ENCODE peak calls at places on chromosome 7, in five cellular contexts. V is AG09309, Z is foreskin fibroblast, A is GM06990, D is fibroblast of mammary gland. J is an unnamed sample.

GRCh38 chr7:128387663-128388485 is 21.9 kb downstream of the IMPDH1 start:
- DNase-seq in D (peak; percentile 79), Z (peak; percentile 83), V (no peak), A (no peak), J (peak; percentile 51)

GRCh38 chr7:134750083-134751062 is 29.1 kb upstream of the CALD1 start:
- DNase-seq in D (peak; percentile 66), A (no peak), V (no peak), Z (peak; percentile 53), J (no peak)

GRCh38 chr7:141641876-141642275 is 60.1 kb downstream of the DENND11 start:
- DNase-seq in A (no peak), Z (no peak), D (no peak), V (no peak), J (no peak)

GRCh38 chr7:127884066-127884559 is 147.1 kb downstream of the LRRC4 start:
- DNase-seq in A (no peak), Z (no peak), D (no peak), V (no peak), J (no peak)

GRCh38 chr7:91657386-91658120 is 222.9 kb downstream of the MTERF1 start:
- DNase-seq in Z (peak; percentile 91), V (peak; percentile 89), A (no peak), D (peak; percentile 91), J (peak; percentile 68)

GRCh38 chr7:137343483-137343841 is at the start of gene PTN:
- DNase-seq in Z (peak; percentile 80), A (no peak), V (no peak), D (peak; percentile 57), J (no peak)

GRCh38 chr7:108660465-108660864 is 90.8 kb downstream of the DNAJB9 start:
- DNase-seq in Z (peak; percentile 34), V (no peak), A (no peak), D (no peak), J (no peak)

GRCh38 chr7:81852701-81853100 is 82.9 kb upstream of the HGF start:
- DNase-seq in A (no peak), Z (no peak), D (no peak), V (no peak), J (no peak)

GRCh38 chr7:129741743-129742213 is 130.3 kb downstream of the NRF1 start:
- DNase-seq in V (no peak), Z (peak; percentile 8), D (no peak), A (no peak), J (no peak)

GRCh38 chr7:135800560-135800959 is 51.9 kb upstream of the FAM180A start:
- DNase-seq in Z (no peak), V (no peak), A (no peak), D (no peak), J (no peak)

GRCh38 chr7:115211171-115211570 is 289.3 kb downstream of the MDFIC start:
- DNase-seq in Z (no peak), A (no peak), V (no peak), D (no peak), J (no peak)

GRCh38 chr7:42694894-42695553 is 216.8 kb downstream of the C7orf25 start:
- DNase-seq in A (no peak), V (peak; percentile 18), Z (peak; percentile 41), D (peak; percentile 32), J (no peak)

GRCh38 chr7:69714886-69715571 is 116.8 kb downstream of the AUTS2 start:
- DNase-seq in D (no peak), A (no peak), V (no peak), Z (no peak), J (no peak)

GRCh38 chr7:117012284-117013174 is 59.2 kb downstream of the ST7 start:
- DNase-seq in Z (peak; percentile 60), A (peak; percentile 40), V (no peak), D (peak; percentile 59), J (peak; percentile 30)

GRCh38 chr7:6011541-6011940 is 2.5 kb downstream of the AIMP2 start:
- DNase-seq in V (no peak), D (no peak), Z (no peak), A (no peak), J (no peak)

GRCh38 chr7:6012355-6013104 is 3.5 kb downstream of the AIMP2 start:
- DNase-seq in D (peak; percentile 40), V (no peak), Z (no peak), A (no peak), J (peak; percentile 22)

DNA sequence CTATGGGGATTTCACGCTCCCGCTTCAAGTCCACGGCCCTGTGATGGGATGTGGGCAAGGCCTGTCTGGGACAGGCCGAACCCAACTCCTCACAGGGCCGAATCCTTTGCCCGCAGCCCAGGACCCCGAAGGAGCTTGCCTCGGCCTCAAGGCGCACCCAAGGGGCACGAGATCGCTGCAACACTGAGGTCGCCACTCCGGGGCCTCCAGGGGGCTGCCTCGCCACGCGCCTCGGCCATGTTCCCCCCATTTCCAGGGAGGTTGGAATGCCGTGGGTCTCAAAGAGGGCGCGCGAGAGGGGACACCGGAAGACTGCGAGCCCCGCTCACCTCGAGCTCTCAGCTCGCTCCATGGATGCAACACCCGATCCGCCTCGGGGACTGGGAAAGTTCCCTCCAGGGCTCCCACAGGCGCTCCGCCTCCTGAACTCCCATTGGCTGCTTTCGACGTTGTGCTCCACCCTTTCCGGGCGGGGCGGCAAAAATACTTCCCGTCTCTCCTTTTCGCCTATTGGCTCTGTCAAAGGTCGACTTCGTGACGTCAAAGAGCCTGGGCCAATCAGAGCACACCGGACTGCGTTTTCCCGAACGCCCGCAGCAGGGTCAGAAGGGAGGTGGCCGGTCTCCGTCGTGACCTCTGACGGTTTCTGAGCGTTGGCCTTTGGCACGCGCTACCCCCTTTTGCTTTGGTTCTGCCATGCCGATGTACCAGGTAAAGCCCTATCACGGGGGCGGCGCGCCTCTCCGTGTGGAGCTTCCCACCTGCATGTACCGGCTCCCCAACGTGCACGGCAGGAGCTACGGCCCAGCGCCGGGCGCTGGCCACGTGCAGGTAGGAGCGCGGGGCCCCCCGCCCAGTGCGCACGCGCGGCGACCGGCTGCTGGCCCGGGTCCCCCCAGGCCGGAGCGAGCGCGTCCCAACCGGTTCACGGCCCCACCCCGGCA is at the start of the genes AIMP2 and PMS2:
- DNase-seq in Z (peak; percentile 99), A (peak; percentile 93), V (peak; percentile 90), D (peak; percentile 98), J (peak; percentile 99)
- TF ChIP-seq CTCF in Z (no peak), A (peak; percentile 45), V (no peak), D (no peak), J (peak; percentile 21)

DNA sequence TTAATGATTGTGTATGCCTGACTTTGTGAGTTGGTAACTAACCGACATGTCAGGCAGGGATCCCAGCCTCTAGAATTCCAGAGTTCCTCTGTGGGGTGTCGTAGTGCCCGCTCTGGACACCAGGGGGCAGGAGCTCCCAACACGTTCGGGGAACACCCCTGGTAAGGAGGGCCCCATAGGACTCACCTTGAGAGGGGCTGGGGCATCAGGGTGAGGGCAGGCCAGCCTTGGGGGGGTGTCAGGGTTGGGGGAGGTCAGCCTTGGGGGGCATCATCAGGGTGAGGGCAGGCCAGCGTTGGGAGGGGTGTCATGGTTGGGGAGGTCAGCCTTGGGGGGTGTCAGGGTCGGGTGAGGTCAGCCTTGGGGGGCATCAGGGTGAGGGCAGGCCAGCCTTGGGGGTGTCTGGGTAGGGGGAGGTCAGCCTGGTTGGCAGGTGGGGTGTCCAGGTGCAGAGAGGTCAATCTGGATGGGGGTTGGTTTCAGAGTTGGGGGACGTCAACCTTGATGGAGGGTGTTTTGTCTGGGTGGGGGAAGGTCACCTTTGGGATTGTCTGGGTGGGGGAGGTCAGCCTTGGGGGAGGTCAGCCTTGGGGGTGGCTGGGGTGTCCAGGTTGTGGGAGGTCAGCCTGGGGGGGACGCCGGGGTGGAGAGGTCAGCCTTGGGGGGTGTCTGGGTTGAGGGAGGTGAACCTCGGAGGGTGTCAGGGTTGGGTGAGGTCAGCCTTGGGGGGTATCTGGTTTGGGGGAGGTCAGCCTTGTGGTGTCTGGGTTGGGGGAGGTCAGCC is 45.6 kb upstream of the SUN1 start:
- DNase-seq in A (peak; percentile 48), Z (peak; percentile 79), V (no peak), D (peak; percentile 60), J (peak; percentile 10)
- TF ChIP-seq CTCF in A (peak; percentile 91), Z (peak; percentile 97), V (peak; percentile 94), D (peak; percentile 81), J (peak; percentile 86)

GRCh38 chr7:130875265-130875741 is 141.3 kb upstream of the KLF14 start:
- DNase-seq in A (no peak), D (peak; percentile 49), V (no peak), Z (peak; percentile 66), J (no peak)

GRCh38 chr7:130869918-130870317 is 135.9 kb upstream of the KLF14 start:
- DNase-seq in D (no peak), V (no peak), Z (peak; percentile 43), A (no peak), J (no peak)

GRCh38 chr7:130874071-130874915 is 140.3 kb upstream of the KLF14 start:
- DNase-seq in D (peak; percentile 32), Z (peak; percentile 58), V (no peak), A (no peak), J (no peak)

GRCh38 chr7:130872341-130872740 is 138.3 kb upstream of the KLF14 start:
- DNase-seq in D (peak; percentile 34), V (no peak), A (no peak), Z (peak; percentile 57), J (no peak)

DNA sequence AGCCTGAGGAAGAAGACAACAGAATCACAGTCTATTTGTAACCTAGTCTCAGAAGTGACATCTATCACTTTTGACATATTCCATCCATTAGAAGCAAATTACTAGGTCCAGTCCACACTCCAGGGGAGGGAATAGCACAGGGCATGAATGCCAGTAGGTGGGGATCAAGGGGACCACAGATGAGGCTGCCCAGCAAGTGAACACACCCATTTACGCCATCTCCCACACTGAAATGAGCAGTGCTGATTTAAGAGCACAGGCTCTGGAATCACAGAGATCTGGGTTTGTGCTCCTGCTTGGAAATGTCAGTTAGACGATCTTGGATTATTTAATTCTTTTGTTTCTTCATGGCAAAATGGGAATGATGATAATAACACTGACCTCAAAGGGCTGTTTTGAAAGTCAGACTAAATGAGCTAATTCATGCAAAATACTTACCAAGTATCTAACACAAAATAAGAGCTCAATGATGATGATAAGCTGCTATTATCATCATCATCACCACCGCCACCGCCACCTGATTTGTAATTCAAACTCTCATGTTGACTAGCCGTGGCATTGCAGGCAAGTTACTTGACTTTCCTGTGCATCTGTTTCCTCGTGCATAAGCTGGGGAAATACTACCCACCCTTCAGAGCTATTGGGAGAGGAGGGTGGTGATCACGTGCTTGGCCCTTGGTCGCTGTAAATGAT is 138.9 kb upstream of the KLF14 start:
- DNase-seq in D (peak; percentile 45), V (no peak), A (no peak), Z (peak; percentile 74), J (no peak)
- TF ChIP-seq CTCF in D (no peak), V (no peak), A (no peak), Z (no peak), J (no peak)

GRCh38 chr7:32045228-32045627 is 25.0 kb downstream of the PDE1C start:
- DNase-seq in Z (no peak), D (no peak), A (no peak), V (no peak), J (no peak)

GRCh38 chr7:32044739-32045138 is 25.5 kb downstream of the PDE1C start:
- DNase-seq in Z (no peak), V (no peak), D (no peak), A (no peak), J (no peak)

GRCh38 chr7:32039000-32039756 is 31.0 kb downstream of the PDE1C start:
- DNase-seq in D (no peak), A (no peak), Z (no peak), V (no peak), J (no peak)

GRCh38 chr7:32043688-32044087 is 26.5 kb downstream of the PDE1C start:
- DNase-seq in D (peak; percentile 75), A (no peak), V (peak; percentile 17), Z (peak; percentile 7), J (no peak)

GRCh38 chr7:32042900-32043299 is 27.3 kb downstream of the PDE1C start:
- DNase-seq in V (no peak), Z (no peak), A (no peak), D (no peak), J (no peak)
- TF ChIP-seq CTCF in V (no peak), Z (no peak), A (no peak), D (no peak), J (no peak)